ENCODE peak calls at places on chromosomes 5 and 9, in nine cellular contexts. V, O, E, J, H, T, N, B and D are unnamed samples.

GRCh38 chr5:133059621-133060020 is 7.8 kb downstream of the HSPA4 start:
- DNase-seq in V (no peak), O (no peak), E (no peak), J (no peak), H (no peak), T (no peak), N (no peak), B (no peak), D (no peak)

GRCh38 chr5:7517006-7517405 is 121.1 kb downstream of the ADCY2 start:
- DNase-seq in V (no peak), O (no peak), E (no peak), J (no peak), H (no peak), T (no peak), N (no peak), B (no peak), D (no peak)

GRCh38 chr5:151384106-151384505 is 36.7 kb upstream of the SLC36A2 start:
- DNase-seq in V (no peak), O (no peak), E (no peak), J (no peak), H (no peak), T (peak; percentile 6), N (peak; percentile 41), B (no peak), D (peak; percentile 39)

GRCh38 chr5:19555436-19555835 is 432.6 kb downstream of the CDH18 start:
- DNase-seq in V (no peak), O (no peak), E (no peak), J (no peak), H (no peak), T (no peak), N (no peak), B (no peak), D (no peak)

GRCh38 chr5:35988529-35988928 is 2.7 kb downstream of the UGT3A1 start:
- DNase-seq in V (no peak), O (no peak), E (no peak), J (no peak), H (no peak), T (no peak), N (no peak), B (no peak), D (no peak)

GRCh38 chr9:135516132-135516860 is 4.9 kb upstream of the LCN1 start:
- DNase-seq in V (no peak), O (no peak), E (no peak), J (peak; percentile 5), H (no peak), T (no peak), N (no peak), B (no peak), D (no peak)

GRCh38 chr5:95842955-95843544 is 20.5 kb upstream of the GLRX start:
- DNase-seq in V (peak; percentile 56), O (peak; percentile 73), E (no peak), J (peak; percentile 66), H (no peak), T (peak; percentile 91), N (peak; percentile 77), B (peak; percentile 43), D (no peak)

GRCh38 chr5:35369965-35370790 is 139.9 kb upstream of the PRLR start:
- DNase-seq in V (no peak), O (no peak), E (no peak), J (no peak), H (no peak), T (no peak), N (no peak), B (no peak), D (no peak)

GRCh38 chr5:112154940-112155686 is 264.0 kb downstream of the EPB41L4A start:
- DNase-seq in V (no peak), O (no peak), E (no peak), J (no peak), H (no peak), T (no peak), N (no peak), B (peak; percentile 24), D (peak; percentile 61)

GRCh38 chr5:5291357-5291756 is 131.1 kb upstream of the ICE1 start:
- DNase-seq in V (no peak), O (no peak), E (no peak), J (no peak), H (no peak), T (peak; percentile 87), N (peak; percentile 23), B (no peak), D (no peak)

GRCh38 chr5:72134226-72134625 is 27.0 kb downstream of the MAP1B start:
- DNase-seq in V (no peak), O (no peak), E (no peak), J (no peak), H (no peak), T (peak; percentile 61), N (no peak), B (no peak), D (peak; percentile 68)

GRCh38 chr9:136996361-136997281 is at the start of gene CLIC3:
- DNase-seq in V (peak; percentile 81), O (no peak), E (no peak), J (no peak), H (no peak), T (peak; percentile 36), N (no peak), B (peak; percentile 8), D (peak; percentile 16)

GRCh38 chr5:159290741-159291140 is 27.7 kb downstream of the UBLCP1 start:
- DNase-seq in V (no peak), O (no peak), E (no peak), J (no peak), H (no peak), T (peak; percentile 66), N (no peak), B (peak; percentile 7), D (peak; percentile 22)

GRCh38 chr5:147240266-147240985 is 5.6 kb downstream of the STK32A start:
- DNase-seq in V (no peak), O (no peak), E (no peak), J (no peak), H (no peak), T (no peak), N (no peak), B (no peak), D (no peak)

GRCh38 chr9:80285325-80285724 is 713.6 kb downstream of the TLE4 start:
- DNase-seq in V (no peak), O (no peak), E (no peak), J (no peak), H (no peak), T (peak; percentile 21), N (peak; percentile 2), B (no peak), D (peak; percentile 5)

GRCh38 chr5:151660616-151661015 is 26.1 kb downstream of the SPARC start:
- DNase-seq in V (no peak), O (no peak), E (no peak), J (no peak), H (no peak), T (peak; percentile 76), N (peak; percentile 75), B (peak; percentile 78), D (peak; percentile 37)

GRCh38 chr9:83959061-83959460 is 21.0 kb downstream of the HNRNPK start:
- DNase-seq in V (no peak), O (no peak), E (peak; percentile 40), J (no peak), H (no peak), T (peak; percentile 85), N (peak; percentile 72), B (peak; percentile 90), D (no peak)

GRCh38 chr9:137252555-137253506 is 1.7 kb downstream of the STPG3 start:
- DNase-seq in V (no peak), O (no peak), E (no peak), J (no peak), H (no peak), T (no peak), N (no peak), B (no peak), D (no peak)

GRCh38 chr5:98433673-98434072 is 339.8 kb upstream of the RGMB start:
- DNase-seq in V (no peak), O (no peak), E (no peak), J (no peak), H (no peak), T (peak; percentile 23), N (peak; percentile 32), B (peak; percentile 24), D (peak; percentile 77)

GRCh38 chr9:113508111-113508749 is 44.7 kb downstream of the RGS3 start:
- DNase-seq in V (peak; percentile 93), O (no peak), E (no peak), J (no peak), H (no peak), T (no peak), N (no peak), B (no peak), D (no peak)
- TF ChIP-seq CTCF in V (peak; percentile 49), O (peak; percentile 31), E (no peak), J (no peak), H (no peak), T (no peak), N (no peak), B (no peak), D (no peak)

DNA sequence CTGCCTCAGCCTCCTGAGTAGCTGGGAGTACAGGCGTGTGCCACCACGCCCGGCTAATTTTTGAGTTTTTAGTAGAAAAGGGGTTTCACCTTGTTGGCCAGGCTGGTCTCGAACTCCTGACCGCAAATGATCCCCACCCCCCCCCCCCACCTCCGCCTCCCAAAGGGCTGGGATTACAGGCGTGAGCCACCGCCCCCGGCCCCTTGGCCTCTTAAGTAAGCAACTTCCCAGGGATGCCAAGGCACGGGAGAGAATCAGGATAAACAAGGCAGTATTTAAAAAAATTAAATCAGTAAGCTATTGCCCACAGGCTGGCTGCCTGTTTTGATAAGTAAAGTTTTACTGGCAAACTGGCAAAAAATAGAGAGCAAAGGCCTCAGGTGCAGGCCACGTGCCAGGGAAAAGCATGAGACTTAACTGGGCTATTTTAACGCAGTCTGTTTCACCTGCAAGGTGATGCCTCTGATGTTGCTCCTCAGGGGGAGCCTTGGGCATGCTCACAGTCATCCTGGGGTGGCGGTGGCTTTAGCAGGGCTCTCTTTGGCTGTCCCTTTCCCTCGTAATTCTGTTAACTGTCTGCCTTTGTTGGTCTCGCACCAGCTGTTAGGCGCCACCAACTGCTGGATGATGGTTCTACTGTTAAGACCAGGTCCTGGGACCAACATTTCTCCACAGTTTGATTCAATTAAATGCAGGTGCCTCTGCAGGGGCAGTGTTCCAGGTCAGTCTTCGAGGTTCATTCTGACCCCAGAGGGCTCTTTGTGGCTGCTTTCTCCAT is 19.4 kb upstream of the RNF130 start:
- DNase-seq in V (peak; percentile 57), O (no peak), E (no peak), J (peak; percentile 47), H (no peak), T (peak; percentile 36), N (peak; percentile 44), B (peak; percentile 29), D (peak; percentile 26)
- TF ChIP-seq CTCF in V (no peak), O (no peak), E (peak; percentile 17), J (no peak), H (peak; percentile 37), T (no peak), N (peak; percentile 23), B (peak; percentile 36), D (peak; percentile 25)

DNA sequence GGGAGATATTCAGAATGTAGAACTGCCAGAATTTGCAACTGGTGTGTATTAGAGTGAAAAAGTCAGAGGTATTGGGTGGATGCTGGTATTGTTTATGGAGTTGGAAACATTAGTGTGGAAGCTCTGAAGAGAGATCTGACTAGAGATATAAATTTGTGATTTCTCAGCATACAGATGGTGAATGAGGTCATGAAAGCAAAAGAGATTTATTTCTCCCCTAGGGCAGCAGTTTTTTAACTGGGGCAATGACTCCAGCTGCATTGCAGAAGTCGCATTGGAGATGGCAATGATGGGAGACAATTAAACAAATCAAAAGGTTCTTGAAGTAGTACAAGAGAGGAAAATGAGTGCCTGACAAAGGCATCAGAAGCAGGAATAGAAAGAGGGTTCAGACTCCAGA is 64.9 kb downstream of the CETN3 start:
- DNase-seq in V (no peak), O (no peak), E (no peak), J (no peak), H (no peak), T (no peak), N (no peak), B (no peak), D (no peak)
- TF ChIP-seq CTCF in V (no peak), O (no peak), E (no peak), J (no peak), H (no peak), T (no peak), N (no peak), B (no peak), D (no peak)

GRCh38 chr9:130480673-130481072 is 35.9 kb downstream of the ASS1 start:
- DNase-seq in V (no peak), O (no peak), E (no peak), J (no peak), H (peak; percentile 57), T (no peak), N (no peak), B (no peak), D (no peak)
- TF ChIP-seq CTCF in V (no peak), O (no peak), E (no peak), J (no peak), H (no peak), T (no peak), N (peak; percentile 16), B (no peak), D (no peak)